ENCODE peak calls at places on chromosomes 3 and 15, in five cellular contexts. R, I, G, A and C are unnamed samples.

GRCh38 chr15:96421211-96421610 is 90.7 kb downstream of the NR2F2 start:
- DNase-seq in I (no peak), A (no peak), R (no peak), G (no peak), C (peak)

GRCh38 chr3:195162033-195162669 is 108.8 kb downstream of the XXYLT1 start:
- DNase-seq in I (no peak), R (no peak), A (no peak), G (no peak), C (no peak)

GRCh38 chr15:30941520-30941919 is 37.8 kb downstream of the FAN1 start:
- DNase-seq in G (no peak), R (no peak), A (no peak), I (no peak), C (no peak)

GRCh38 chr15:48796521-48796920 is 14.3 kb downstream of the CEP152 start:
- DNase-seq in G (no peak), R (no peak), I (no peak), A (no peak), C (no peak)

GRCh38 chr3:43378066-43378935 is 92.0 kb downstream of the SNRK start:
- DNase-seq in I (peak), R (peak), A (no peak), G (no peak), C (peak)

GRCh38 chr15:49421991-49422390 is 1.1 kb upstream of the FGF7 start:
- DNase-seq in A (no peak), G (no peak), R (peak), I (no peak), C (peak)

GRCh38 chr3:78314327-78314726 is 1274.4 kb downstream of the ROBO2 start:
- DNase-seq in G (no peak), R (no peak), I (no peak), A (no peak), C (no peak)

GRCh38 chr3:170278632-170279031 is 56.4 kb downstream of the PRKCI start:
- DNase-seq in G (no peak), A (no peak), R (no peak), I (no peak), C (no peak)

GRCh38 chr3:131998027-131998426 is 36.8 kb downstream of the CPNE4 start:
- DNase-seq in A (no peak), G (no peak), R (no peak), I (no peak), C (no peak)

GRCh38 chr3:76645724-76646123 is 394.2 kb upstream of the ROBO2 start:
- DNase-seq in A (no peak), I (no peak), R (no peak), G (no peak), C (no peak)

GRCh38 chr3:48429416-48430358 is at the start of gene PLXNB1:
- DNase-seq in G (peak), A (peak), R (peak), I (peak), C (no peak)

GRCh38 chr3:3998140-3998977 is 199.1 kb downstream of the LRRN1 start:
- DNase-seq in A (no peak), R (no peak), G (no peak), I (no peak), C (peak)

GRCh38 chr3:127135241-127136023 is 57.5 kb upstream of the PRR23E start:
- DNase-seq in I (no peak), A (peak), G (no peak), R (no peak), C (no peak)

GRCh38 chr15:80403712-80404056 is 498 bp upstream of the ARNT2 start:
- DNase-seq in I (no peak), R (no peak), A (no peak), G (peak), C (no peak)

GRCh38 chr3:159625594-159625993 is 363.0 kb upstream of the IL12A start:
- DNase-seq in A (no peak), R (no peak), G (no peak), I (no peak), C (no peak)

GRCh38 chr15:81071130-81071529 is 62.9 kb upstream of the CFAP161 start:
- DNase-seq in R (no peak), I (no peak), A (no peak), G (no peak), C (peak)

GRCh38 chr15:98689431-98689861 is 41.1 kb downstream of the IGF1R start:
- DNase-seq in R (no peak), I (no peak), A (no peak), G (no peak), C (peak)

GRCh38 chr15:76756371-76756770 is 148.8 kb downstream of the SCAPER start:
- DNase-seq in R (no peak), I (no peak), A (no peak), G (no peak), C (no peak)

GRCh38 chr3:41863024-41863423 is 98.9 kb downstream of the ULK4 start:
- DNase-seq in R (no peak), A (no peak), I (no peak), G (no peak), C (no peak)

GRCh38 chr15:29364429-29365078 is 94.9 kb upstream of the NSMCE3 start:
- DNase-seq in R (no peak), G (no peak), A (peak), I (no peak), C (peak)

GRCh38 chr3:87287025-87287424 is 10.6 kb upstream of the POU1F1 start:
- DNase-seq in I (no peak), A (no peak), R (no peak), G (no peak), C (peak)

GRCh38 chr3:111246967-111247760 is 175.5 kb downstream of the NECTIN3 start:
- DNase-seq in A (no peak), I (no peak), R (no peak), G (no peak), C (peak)

GRCh38 chr3:156579427-156579851 is 24.5 kb upstream of the SSR3 start:
- DNase-seq in G (no peak), A (no peak), R (no peak), I (no peak), C (no peak)

GRCh38 chr15:49715213-49715612 is 94.4 kb downstream of the DTWD1 start:
- DNase-seq in A (no peak), G (no peak), I (no peak), R (no peak), C (no peak)

GRCh38 chr15:65862682-65863081 is 6.6 kb upstream of the RAB11A start:
- DNase-seq in A (no peak), I (peak), R (peak), G (no peak), C (peak)

GRCh38 chr3:190261015-190261414 is 61.2 kb downstream of the CLDN1 start:
- DNase-seq in A (no peak), R (no peak), G (no peak), I (no peak), C (no peak)

GRCh38 chr15:78565951-78566774 is 843 bp downstream of the CHRNA5 start:
- DNase-seq in R (no peak), A (no peak), I (no peak), G (no peak), C (peak)

GRCh38 chr15:78210349-78210717 is 24.0 kb downstream of the ACSBG1 start:
- DNase-seq in G (peak), I (no peak), A (no peak), R (no peak), C (no peak)

GRCh38 chr3:102235679-102236078 is 199.1 kb upstream of the ZPLD1 start:
- DNase-seq in R (no peak), I (no peak), G (no peak), A (no peak), C (peak)

GRCh38 chr3:45560270-45561020 is 34.1 kb upstream of the LIMD1 start:
- DNase-seq in G (no peak), I (no peak), A (no peak), R (no peak), C (peak)

GRCh38 chr3:81216192-81216591 is 545.3 kb downstream of the GBE1 start:
- DNase-seq in A (no peak), R (no peak), I (no peak), G (no peak), C (peak)